ENCODE peak calls at places on chromosomes 11 and 22, in four cellular contexts. One of them, this sample, is unnamed.

GRCh38 chr11:45180888-45181594 is 34.6 kb downstream of the PRDM11 start:
- DNase-seq in WERI-Rb-1: peak
- DNase-seq in BJ: no peak
- DNase-seq in adrenal gland: peak
- DNase-seq in this sample: no peak

GRCh38 chr11:114208371-114208770 is 87.8 kb upstream of the NNMT start:
- DNase-seq in BJ: no peak
- DNase-seq in WERI-Rb-1: no peak
- DNase-seq in adrenal gland: no peak
- DNase-seq in this sample: no peak

GRCh38 chr22:27775698-27776409 is 25.7 kb downstream of the MN1 start:
- DNase-seq in WERI-Rb-1: no peak
- DNase-seq in adrenal gland: no peak
- DNase-seq in BJ: no peak
- DNase-seq in this sample: no peak

GRCh38 chr11:113675003-113675471 is 31.1 kb downstream of the TMPRSS5 start:
- DNase-seq in WERI-Rb-1: no peak
- DNase-seq in adrenal gland: no peak
- DNase-seq in BJ: peak
- DNase-seq in this sample: peak

GRCh38 chr11:35723493-35724284 is 61.1 kb downstream of the TRIM44 start:
- DNase-seq in adrenal gland: no peak
- DNase-seq in WERI-Rb-1: no peak
- DNase-seq in BJ: no peak
- DNase-seq in this sample: no peak

GRCh38 chr11:30128269-30128932 is 102.4 kb upstream of the FSHB start:
- DNase-seq in BJ: no peak
- DNase-seq in adrenal gland: peak
- DNase-seq in WERI-Rb-1: no peak
- DNase-seq in this sample: no peak

GRCh38 chr11:120793150-120793549 is 230.8 kb upstream of the TBCEL start:
- DNase-seq in adrenal gland: no peak
- DNase-seq in WERI-Rb-1: no peak
- DNase-seq in BJ: no peak
- DNase-seq in this sample: no peak

GRCh38 chr11:36333468-36333867 is 37.4 kb downstream of the PRR5L start:
- DNase-seq in adrenal gland: no peak
- DNase-seq in WERI-Rb-1: no peak
- DNase-seq in BJ: no peak
- DNase-seq in this sample: no peak

GRCh38 chr11:118820412-118821357 is 29.7 kb upstream of the DDX6 start:
- DNase-seq in WERI-Rb-1: no peak
- DNase-seq in BJ: no peak
- DNase-seq in adrenal gland: peak
- DNase-seq in this sample: peak

GRCh38 chr11:123174196-123175183 is 20.6 kb downstream of the CLMP start:
- DNase-seq in WERI-Rb-1: no peak
- DNase-seq in adrenal gland: peak
- DNase-seq in BJ: peak
- DNase-seq in this sample: peak

GRCh38 chr11:120883404-120884135 is 140.3 kb upstream of the TBCEL start:
- DNase-seq in BJ: no peak
- DNase-seq in adrenal gland: peak
- DNase-seq in WERI-Rb-1: no peak
- DNase-seq in this sample: no peak

GRCh38 chr22:29254283-29254653 is 13.5 kb downstream of the RHBDD3 start:
- DNase-seq in BJ: no peak
- DNase-seq in adrenal gland: no peak
- DNase-seq in WERI-Rb-1: no peak
- DNase-seq in this sample: no peak

GRCh38 chr11:100932474-100933100 is 197.0 kb downstream of the PGR start:
- DNase-seq in BJ: no peak
- DNase-seq in WERI-Rb-1: no peak
- DNase-seq in adrenal gland: no peak
- DNase-seq in this sample: no peak

GRCh38 chr22:40534379-40535188 is 101.9 kb downstream of the MRTFA start:
- DNase-seq in BJ: no peak
- DNase-seq in WERI-Rb-1: no peak
- DNase-seq in adrenal gland: no peak
- DNase-seq in this sample: no peak

GRCh38 chr11:2801711-2802388 is 83.7 kb downstream of the CDKN1C start:
- DNase-seq in BJ: no peak
- DNase-seq in adrenal gland: peak
- DNase-seq in WERI-Rb-1: peak
- DNase-seq in this sample: no peak

GRCh38 chr22:42955842-42956241 is 59.1 kb downstream of the PACSIN2 start:
- DNase-seq in BJ: no peak
- DNase-seq in WERI-Rb-1: no peak
- DNase-seq in adrenal gland: no peak
- DNase-seq in this sample: no peak

GRCh38 chr22:42957544-42957943 is 57.4 kb downstream of the PACSIN2 start:
- DNase-seq in adrenal gland: no peak
- DNase-seq in WERI-Rb-1: no peak
- DNase-seq in BJ: no peak
- DNase-seq in this sample: no peak

GRCh38 chr22:42959472-42960145 is 55.3 kb downstream of the PACSIN2 start:
- DNase-seq in BJ: no peak
- DNase-seq in adrenal gland: peak
- DNase-seq in WERI-Rb-1: no peak
- DNase-seq in this sample: peak

GRCh38 chr22:42958937-42959336 is 56.0 kb downstream of the PACSIN2 start:
- DNase-seq in BJ: no peak
- DNase-seq in adrenal gland: no peak
- DNase-seq in WERI-Rb-1: no peak
- DNase-seq in this sample: no peak

GRCh38 chr22:42957958-42958357 is 57.0 kb downstream of the PACSIN2 start:
- DNase-seq in adrenal gland: peak
- DNase-seq in WERI-Rb-1: no peak
- DNase-seq in BJ: no peak
- DNase-seq in this sample: no peak
- H3K4me3 ChIP-seq in adrenal gland: no peak
- H3K4me3 ChIP-seq in WERI-Rb-1: no peak
- H3K4me3 ChIP-seq in BJ: no peak
- H3K4me3 ChIP-seq in this sample: no peak

GRCh38 chr11:68271023-68271780 is 571 bp downstream of the C11orf24 start:
- DNase-seq in BJ: no peak
- DNase-seq in WERI-Rb-1: peak
- DNase-seq in adrenal gland: peak
- DNase-seq in this sample: peak

GRCh38 chr11:68267881-68268240 is 3.9 kb downstream of the C11orf24 start:
- DNase-seq in BJ: no peak
- DNase-seq in WERI-Rb-1: no peak
- DNase-seq in adrenal gland: no peak
- DNase-seq in this sample: no peak

GRCh38 chr11:68270334-68271022 is 1.3 kb downstream of the C11orf24 start:
- DNase-seq in WERI-Rb-1: no peak
- DNase-seq in BJ: no peak
- DNase-seq in adrenal gland: no peak
- DNase-seq in this sample: no peak

GRCh38 chr11:68266936-68267880 is 4.6 kb downstream of the C11orf24 start:
- DNase-seq in adrenal gland: no peak
- DNase-seq in BJ: no peak
- DNase-seq in WERI-Rb-1: no peak
- DNase-seq in this sample: no peak

GRCh38 chr11:68269414-68270081 is 2.2 kb downstream of the C11orf24 start:
- DNase-seq in adrenal gland: no peak
- DNase-seq in BJ: no peak
- DNase-seq in WERI-Rb-1: no peak
- DNase-seq in this sample: peak
- H3K4me3 ChIP-seq in adrenal gland: no peak
- H3K4me3 ChIP-seq in BJ: no peak
- H3K4me3 ChIP-seq in WERI-Rb-1: no peak
- H3K4me3 ChIP-seq in this sample: no peak

GRCh38 chr22:37187552-37187890 is 526 bp downstream of the C1QTNF6 start:
- DNase-seq in BJ: no peak
- DNase-seq in adrenal gland: peak
- DNase-seq in WERI-Rb-1: no peak
- DNase-seq in this sample: no peak

GRCh38 chr22:37189011-37189466 is 992 bp upstream of the C1QTNF6 start:
- DNase-seq in adrenal gland: no peak
- DNase-seq in BJ: no peak
- DNase-seq in WERI-Rb-1: no peak
- DNase-seq in this sample: no peak

GRCh38 chr22:37186997-37187522 is 987 bp downstream of the C1QTNF6 start:
- DNase-seq in BJ: no peak
- DNase-seq in WERI-Rb-1: no peak
- DNase-seq in adrenal gland: no peak
- DNase-seq in this sample: no peak

GRCh38 chr22:37186228-37186996 is 1.6 kb downstream of the C1QTNF6 start:
- DNase-seq in adrenal gland: no peak
- DNase-seq in WERI-Rb-1: no peak
- DNase-seq in BJ: no peak
- DNase-seq in this sample: no peak

DNA sequence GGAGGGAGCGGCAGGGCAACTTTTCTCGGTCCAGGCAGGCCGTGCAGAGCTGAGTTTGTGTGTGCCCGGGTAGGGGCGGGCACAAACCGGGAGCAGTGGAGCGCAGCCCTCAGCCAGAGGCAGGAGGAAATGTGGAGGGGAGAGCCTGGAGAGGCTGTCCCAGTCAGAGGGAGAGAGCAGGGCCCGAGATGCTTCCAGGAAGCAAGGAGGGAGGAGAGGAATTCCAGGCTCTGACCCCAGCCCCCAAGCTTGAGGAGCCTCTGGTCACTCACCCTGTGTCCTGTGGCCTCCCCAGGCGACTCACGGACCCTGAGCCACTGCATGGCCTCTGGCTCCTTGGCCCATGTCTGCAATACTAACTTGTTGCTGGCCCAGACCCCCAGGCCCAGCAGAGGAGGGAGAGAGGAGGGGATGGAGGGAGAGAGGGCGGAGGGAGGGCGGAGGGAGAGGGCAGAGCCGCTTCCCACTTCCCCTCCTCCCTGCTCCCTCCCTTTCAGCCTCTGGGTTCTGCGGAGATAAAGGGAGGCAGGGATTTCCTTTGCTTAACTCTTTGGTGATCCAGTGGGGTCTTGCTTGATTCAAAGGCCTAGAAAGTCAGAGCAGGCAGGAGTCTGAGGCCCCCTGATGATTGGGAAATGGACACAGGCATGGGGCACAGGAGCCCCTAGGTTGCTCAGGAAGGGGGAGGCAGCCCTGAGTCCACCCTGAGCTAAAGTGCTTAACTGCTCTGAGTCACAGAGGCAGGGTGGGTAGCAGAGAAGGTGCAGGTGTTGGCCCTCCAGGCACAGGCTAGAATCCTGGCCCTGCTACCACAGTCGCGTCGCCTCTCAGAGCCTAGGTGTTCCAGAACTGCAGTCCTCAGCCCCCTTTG is at the start of gene C1QTNF6:
- DNase-seq in WERI-Rb-1: peak
- DNase-seq in adrenal gland: peak
- DNase-seq in BJ: no peak
- DNase-seq in this sample: no peak
- H3K4me3 ChIP-seq in WERI-Rb-1: peak
- H3K4me3 ChIP-seq in adrenal gland: no peak
- H3K4me3 ChIP-seq in BJ: peak
- H3K4me3 ChIP-seq in this sample: peak

DNA sequence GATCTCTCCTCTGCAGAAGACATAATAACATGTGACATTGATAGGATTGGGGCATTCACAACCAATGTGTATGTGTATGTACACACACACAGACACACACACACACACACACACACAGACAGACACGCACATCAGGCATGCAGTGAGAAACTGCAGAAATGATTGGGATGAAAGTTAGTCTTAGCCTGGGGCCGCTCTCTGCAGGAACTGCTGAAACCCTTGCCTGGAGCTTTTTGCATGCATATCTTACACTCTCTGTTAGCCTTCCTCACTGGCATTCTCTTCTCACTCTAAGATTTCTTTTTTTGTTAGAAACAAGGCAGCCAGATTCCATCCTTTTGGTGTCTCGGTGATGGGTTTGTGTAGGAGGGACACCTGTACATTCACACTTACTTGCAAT is 337.9 kb downstream of the NELL1 start:
- DNase-seq in BJ: no peak
- DNase-seq in adrenal gland: no peak
- DNase-seq in WERI-Rb-1: no peak
- DNase-seq in this sample: no peak
- H3K4me3 ChIP-seq in BJ: no peak
- H3K4me3 ChIP-seq in adrenal gland: no peak
- H3K4me3 ChIP-seq in WERI-Rb-1: no peak
- H3K4me3 ChIP-seq in this sample: no peak

DNA sequence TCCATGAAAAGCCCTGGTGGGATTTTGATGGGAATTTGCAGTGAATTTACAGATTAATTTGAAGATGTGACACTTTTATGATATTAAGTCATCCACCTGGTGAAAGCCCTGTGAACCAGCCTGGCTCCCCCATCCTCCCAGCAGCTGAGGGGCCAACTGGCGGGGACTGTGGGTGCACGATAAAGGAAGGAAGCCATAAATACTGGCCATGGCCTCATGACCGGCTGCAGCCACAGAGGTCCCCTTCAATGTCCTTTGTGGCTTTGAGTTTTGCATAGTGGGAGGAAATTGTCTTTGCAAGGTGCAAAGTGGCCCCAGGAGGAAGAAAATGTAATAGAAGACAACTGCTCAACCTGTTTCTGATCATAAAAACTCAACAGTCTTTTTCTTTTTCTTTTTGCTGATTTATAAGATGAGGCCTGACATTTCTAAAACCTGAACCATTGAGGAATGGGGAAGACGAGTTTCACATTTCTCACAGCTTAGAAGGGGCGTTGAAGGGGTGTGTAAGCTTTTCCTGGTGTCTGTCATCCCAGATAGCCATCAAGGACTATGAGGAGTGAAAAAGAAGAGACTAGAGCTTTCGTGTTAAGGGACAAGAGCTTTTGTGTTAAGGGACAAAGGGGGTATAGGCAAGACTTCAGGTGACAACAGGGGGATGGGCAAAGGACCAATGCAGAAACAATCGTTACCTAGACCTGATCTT is 6.3 kb upstream of the NDUFV1 start:
- DNase-seq in WERI-Rb-1: no peak
- DNase-seq in adrenal gland: no peak
- DNase-seq in BJ: no peak
- DNase-seq in this sample: no peak
- H3K4me3 ChIP-seq in WERI-Rb-1: no peak
- H3K4me3 ChIP-seq in adrenal gland: no peak
- H3K4me3 ChIP-seq in BJ: no peak
- H3K4me3 ChIP-seq in this sample: no peak

DNA sequence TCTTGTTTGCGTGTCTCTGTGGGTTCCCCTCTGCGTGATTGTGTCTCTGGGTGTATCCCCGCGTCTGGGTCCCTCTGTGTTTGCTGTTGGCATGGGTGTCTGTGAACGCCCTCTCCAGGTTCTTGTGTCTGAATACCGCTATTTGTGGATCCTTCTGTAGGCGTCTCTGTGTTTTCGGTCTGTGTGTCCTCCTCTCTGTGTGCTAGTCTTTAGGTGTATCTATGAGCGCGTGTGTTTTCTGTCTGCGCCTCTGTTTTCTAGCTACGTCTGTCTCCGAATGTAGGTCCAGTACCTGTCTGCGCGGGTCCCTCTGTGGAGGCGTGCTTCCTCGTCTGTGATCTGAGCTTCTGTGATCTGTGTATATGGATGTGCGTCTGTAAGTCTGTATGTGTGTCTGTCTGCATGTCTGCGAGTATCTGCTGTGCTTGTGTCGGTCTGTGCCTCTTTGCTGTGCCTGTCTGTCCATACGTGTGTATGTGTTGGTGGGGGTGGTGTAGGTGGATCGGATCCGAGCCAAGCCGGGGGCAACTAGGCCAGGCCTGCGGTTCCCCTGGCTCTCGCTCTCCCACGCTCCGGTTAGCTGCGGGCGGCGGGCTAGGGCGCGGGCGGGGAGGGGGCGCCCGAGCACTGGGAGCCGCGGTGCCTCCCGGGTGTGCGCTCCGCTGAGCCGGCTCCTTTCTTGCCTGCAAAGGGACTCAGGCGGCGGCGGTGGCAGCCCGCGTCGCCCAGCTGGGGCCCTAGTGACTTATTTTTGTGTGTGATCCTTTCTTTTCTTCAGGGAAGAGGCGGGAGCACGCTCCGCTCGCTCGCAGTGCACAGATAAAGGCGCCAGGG is 105.3 kb upstream of the E2F8 start:
- DNase-seq in BJ: no peak
- DNase-seq in adrenal gland: no peak
- DNase-seq in WERI-Rb-1: peak
- DNase-seq in this sample: no peak
- H3K4me3 ChIP-seq in BJ: peak
- H3K4me3 ChIP-seq in adrenal gland: no peak
- H3K4me3 ChIP-seq in WERI-Rb-1: peak
- H3K4me3 ChIP-seq in this sample: no peak